ENCODE peak calls at places on chromosomes 13 and 19, in four cellular contexts. One of them, this sample, is unnamed.

GRCh38 chr13:39410089-39410901 is 192.7 kb downstream of the LHFPL6 start:
- DNase-seq in stimulated activated CD4-positive, alpha-beta T cell treated with anti-CD3 and anti-CD28 coated beads, TNF-alpha, amount 100 ng/mL, for 1 hour: no peak
- DNase-seq in activated CD4-positive, alpha-beta T cell treated with anti-CD3 and anti-CD28 coated beads for 48 hours: no peak
- DNase-seq in cardiac muscle cell: no peak
- DNase-seq in this sample: no peak

GRCh38 chr13:26508885-26509284 is 48.6 kb upstream of the WASF3 start:
- DNase-seq in stimulated activated CD4-positive, alpha-beta T cell treated with anti-CD3 and anti-CD28 coated beads, TNF-alpha, amount 100 ng/mL, for 1 hour: no peak
- DNase-seq in activated CD4-positive, alpha-beta T cell treated with anti-CD3 and anti-CD28 coated beads for 48 hours: no peak
- DNase-seq in cardiac muscle cell: no peak
- DNase-seq in this sample: no peak

GRCh38 chr19:6800991-6801396 is 28.5 kb downstream of the VAV1 start:
- DNase-seq in stimulated activated CD4-positive, alpha-beta T cell treated with anti-CD3 and anti-CD28 coated beads, TNF-alpha, amount 100 ng/mL, for 1 hour: no peak
- DNase-seq in activated CD4-positive, alpha-beta T cell treated with anti-CD3 and anti-CD28 coated beads for 48 hours: peak; percentile 29
- DNase-seq in cardiac muscle cell: no peak
- DNase-seq in this sample: no peak

GRCh38 chr19:4051175-4052101 is 15.3 kb downstream of the ZBTB7A start:
- DNase-seq in stimulated activated CD4-positive, alpha-beta T cell treated with anti-CD3 and anti-CD28 coated beads, TNF-alpha, amount 100 ng/mL, for 1 hour: no peak
- DNase-seq in activated CD4-positive, alpha-beta T cell treated with anti-CD3 and anti-CD28 coated beads for 48 hours: peak; percentile 46
- DNase-seq in cardiac muscle cell: no peak
- DNase-seq in this sample: peak; percentile 19

GRCh38 chr19:17236831-17237543 is 8.7 kb downstream of the NR2F6 start:
- DNase-seq in stimulated activated CD4-positive, alpha-beta T cell treated with anti-CD3 and anti-CD28 coated beads, TNF-alpha, amount 100 ng/mL, for 1 hour: no peak
- DNase-seq in activated CD4-positive, alpha-beta T cell treated with anti-CD3 and anti-CD28 coated beads for 48 hours: no peak
- DNase-seq in cardiac muscle cell: no peak
- DNase-seq in this sample: no peak

GRCh38 chr19:32748497-32748896 is 28.9 kb downstream of the TDRD12 start:
- DNase-seq in stimulated activated CD4-positive, alpha-beta T cell treated with anti-CD3 and anti-CD28 coated beads, TNF-alpha, amount 100 ng/mL, for 1 hour: no peak
- DNase-seq in activated CD4-positive, alpha-beta T cell treated with anti-CD3 and anti-CD28 coated beads for 48 hours: peak; percentile 22
- DNase-seq in cardiac muscle cell: no peak
- DNase-seq in this sample: no peak

GRCh38 chr13:103516009-103516795 is 450.0 kb upstream of the SLC10A2 start:
- DNase-seq in stimulated activated CD4-positive, alpha-beta T cell treated with anti-CD3 and anti-CD28 coated beads, TNF-alpha, amount 100 ng/mL, for 1 hour: no peak
- DNase-seq in activated CD4-positive, alpha-beta T cell treated with anti-CD3 and anti-CD28 coated beads for 48 hours: no peak
- DNase-seq in cardiac muscle cell: no peak
- DNase-seq in this sample: no peak

GRCh38 chr13:106568225-106569003 is 477 bp upstream of the ARGLU1 start:
- DNase-seq in stimulated activated CD4-positive, alpha-beta T cell treated with anti-CD3 and anti-CD28 coated beads, TNF-alpha, amount 100 ng/mL, for 1 hour: no peak
- DNase-seq in activated CD4-positive, alpha-beta T cell treated with anti-CD3 and anti-CD28 coated beads for 48 hours: no peak
- DNase-seq in cardiac muscle cell: no peak
- DNase-seq in this sample: no peak

GRCh38 chr13:102597029-102598015 is 536 bp downstream of the TPP2 start:
- DNase-seq in stimulated activated CD4-positive, alpha-beta T cell treated with anti-CD3 and anti-CD28 coated beads, TNF-alpha, amount 100 ng/mL, for 1 hour: no peak
- DNase-seq in activated CD4-positive, alpha-beta T cell treated with anti-CD3 and anti-CD28 coated beads for 48 hours: peak; percentile 22
- DNase-seq in cardiac muscle cell: peak; percentile 22
- DNase-seq in this sample: no peak

GRCh38 chr19:50067575-50067974 is 41.8 kb downstream of the ZNF473 start:
- DNase-seq in stimulated activated CD4-positive, alpha-beta T cell treated with anti-CD3 and anti-CD28 coated beads, TNF-alpha, amount 100 ng/mL, for 1 hour: no peak
- DNase-seq in activated CD4-positive, alpha-beta T cell treated with anti-CD3 and anti-CD28 coated beads for 48 hours: no peak
- DNase-seq in cardiac muscle cell: no peak
- DNase-seq in this sample: no peak

This sample was measured in stimulated activated naive CD4-positive, alpha-beta T cell treated with Interleukin-2 at 50 U/mL for 16 hours.